ENCODE peak calls at places on chromosome 15, in eight cellular contexts. F, L, A, M, J, G, E and R are unnamed samples.

GRCh38 chr15:73244333-73244732 is 124.4 kb downstream of the HCN4 start:
- DNase-seq in E (no peak), M (no peak), G (peak; percentile 37), J (no peak), F (no peak), A (no peak), L (no peak), R (peak; percentile 19)

GRCh38 chr15:29812384-29812694 is 9.9 kb downstream of the TJP1 start:
- DNase-seq in L (no peak), E (peak; percentile 69), J (peak; percentile 67), A (no peak), G (no peak), M (peak; percentile 49), F (peak; percentile 97), R (peak; percentile 96)

GRCh38 chr15:27454281-27455060 is 483.5 kb downstream of the GABRG3 start:
- DNase-seq in L (no peak), E (peak; percentile 54), G (no peak), A (no peak), M (no peak), F (no peak), J (peak; percentile 97), R (no peak)

GRCh38 chr15:73982251-73982962 is 9.7 kb downstream of the STOML1 start:
- DNase-seq in A (no peak), J (peak; percentile 96), L (peak; percentile 77), F (peak; percentile 52), E (peak; percentile 91), M (peak; percentile 95), G (no peak), R (no peak)

GRCh38 chr15:62603757-62604156 is 438.7 kb upstream of the C2CD4B start:
- DNase-seq in A (no peak), M (no peak), J (peak; percentile 55), F (peak; percentile 88), L (no peak), E (no peak), G (no peak), R (no peak)

GRCh38 chr15:31367021-31367729 is 40.5 kb downstream of the KLF13 start:
- DNase-seq in L (no peak), J (no peak), E (no peak), M (peak; percentile 37), G (no peak), A (no peak), F (no peak), R (no peak)

GRCh38 chr15:62889734-62890505 is 152.6 kb upstream of the TPM1 start:
- DNase-seq in M (no peak), E (peak; percentile 59), G (no peak), L (no peak), F (peak; percentile 44), J (peak; percentile 72), A (no peak), R (no peak)

GRCh38 chr15:65377105-65377975 is 462 bp downstream of the IGDCC3 start:
- DNase-seq in J (peak; percentile 48), E (no peak), M (peak; percentile 56), F (no peak), A (no peak), G (peak; percentile 58), L (no peak), R (no peak)

GRCh38 chr15:40046721-40047412 is 7.9 kb upstream of the SRP14 start:
- DNase-seq in G (no peak), F (peak; percentile 76), J (peak; percentile 86), A (no peak), M (no peak), L (no peak), E (peak; percentile 84), R (no peak)

GRCh38 chr15:72248514-72248913 is 17.5 kb upstream of the PKM start:
- DNase-seq in M (no peak), A (no peak), L (no peak), J (no peak), E (no peak), G (no peak), F (no peak), R (no peak)

GRCh38 chr15:43943511-43943910 is 116.7 kb downstream of the WDR76 start:
- DNase-seq in G (no peak), M (no peak), E (peak; percentile 77), L (no peak), A (no peak), F (no peak), J (peak; percentile 81), R (no peak)

GRCh38 chr15:38535451-38536200 is 29.0 kb downstream of the RASGRP1 start:
- DNase-seq in G (no peak), L (no peak), E (peak; percentile 60), M (no peak), J (peak; percentile 52), A (no peak), F (no peak), R (peak; percentile 42)

GRCh38 chr15:67824900-67825879 is at the start of gene SKOR1:
- DNase-seq in J (peak; percentile 46), E (peak; percentile 37), A (peak; percentile 25), L (peak; percentile 48), F (no peak), M (no peak), G (peak; percentile 80), R (peak; percentile 8)

GRCh38 chr15:95162967-95163531 is 931.7 kb downstream of the MCTP2 start:
- DNase-seq in J (peak; percentile 92), F (no peak), A (no peak), G (no peak), L (no peak), E (peak; percentile 91), M (no peak), R (no peak)

GRCh38 chr15:93012793-93013192 is 76.2 kb downstream of the RGMA start:
- DNase-seq in F (no peak), A (no peak), G (no peak), L (no peak), J (no peak), M (no peak), E (no peak), R (no peak)

GRCh38 chr15:85007741-85008140 is 26.1 kb downstream of the PDE8A start:
- DNase-seq in E (no peak), M (no peak), L (no peak), F (no peak), G (no peak), J (peak; percentile 19), A (no peak), R (no peak)

GRCh38 chr15:85010114-85010471 is 28.4 kb downstream of the PDE8A start:
- DNase-seq in G (no peak), L (no peak), F (no peak), J (no peak), E (no peak), M (no peak), A (no peak), R (no peak)

GRCh38 chr15:85008474-85009260 is 27.0 kb downstream of the PDE8A start:
- DNase-seq in M (no peak), G (no peak), A (no peak), E (no peak), L (no peak), J (no peak), F (no peak), R (no peak)

GRCh38 chr15:85010472-85011209 is 29.0 kb downstream of the PDE8A start:
- DNase-seq in M (no peak), J (no peak), L (no peak), A (no peak), E (no peak), F (no peak), G (no peak), R (no peak)

DNA sequence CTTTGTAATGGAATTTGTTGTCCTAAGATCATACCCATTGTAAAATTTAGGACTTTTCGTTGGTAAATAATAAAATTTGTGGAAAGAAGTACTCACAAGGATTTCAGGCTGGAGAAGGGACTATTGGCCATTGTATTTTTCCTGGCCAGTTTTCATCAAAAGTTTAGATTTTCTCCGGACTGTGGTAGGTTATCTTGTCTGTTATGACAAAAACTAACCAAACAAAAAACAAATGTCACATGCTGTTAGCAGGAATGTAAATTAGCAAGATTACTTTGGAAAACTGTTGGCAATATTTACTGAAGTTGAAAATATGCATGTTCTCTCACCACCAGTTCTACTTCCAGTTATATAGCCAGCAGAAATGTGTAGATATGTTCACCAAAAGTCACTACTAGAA is 27.8 kb downstream of the PDE8A start:
- DNase-seq in A (no peak), E (no peak), L (no peak), J (no peak), M (no peak), F (no peak), G (no peak), R (no peak)
- H3K4me1 ChIP-seq in A (peaks cover 27% of the 10 kb centered on the region), E (peaks cover 21% of the 10 kb centered on the region), L (peaks cover 6% of the 10 kb centered on the region), J (no peaks in the 10 kb centered on the region), M (peaks cover 23% of the 10 kb centered on the region), F (no peaks in the 10 kb centered on the region), G (no peaks in the 10 kb centered on the region), R (peaks cover 4% of the 10 kb centered on the region)

DNA sequence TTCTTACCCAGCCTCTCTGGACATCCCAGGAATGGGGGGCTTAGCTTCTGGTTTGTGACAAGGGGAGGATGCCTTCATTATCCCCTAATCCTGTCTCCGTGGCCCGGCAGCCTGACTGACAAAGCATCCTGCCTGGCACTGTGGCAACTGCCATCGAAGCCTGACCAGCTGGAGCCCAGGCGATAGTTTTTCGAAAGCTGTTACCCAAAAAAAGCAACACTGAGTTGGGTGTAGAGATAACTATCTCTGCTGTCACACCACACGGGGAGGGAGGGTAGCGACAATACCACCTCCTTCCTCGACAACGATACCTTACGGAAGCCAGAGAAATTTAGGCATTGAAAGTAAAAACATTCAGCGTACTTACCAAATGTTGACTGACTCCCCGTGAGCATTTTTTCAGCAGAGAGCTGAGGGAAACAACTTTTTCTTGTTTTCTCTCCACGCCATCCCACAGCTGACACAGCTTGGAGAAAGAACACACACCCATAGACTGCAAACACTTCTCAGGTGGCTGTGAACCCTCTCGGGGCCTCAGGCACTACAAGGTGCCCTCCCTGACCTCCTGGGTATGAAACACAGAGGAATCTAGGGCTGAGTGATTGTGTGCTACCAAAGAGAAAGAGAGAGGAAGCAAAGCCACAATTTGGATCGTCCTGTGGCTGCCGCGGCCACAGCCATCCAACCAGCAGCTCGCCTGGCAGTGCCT is 361.9 kb upstream of the ICE2 start:
- DNase-seq in G (no peak), A (peak; percentile 74), M (no peak), L (no peak), J (no peak), E (no peak), F (no peak), R (no peak)
- H3K4me1 ChIP-seq in G (no peaks in the 10 kb centered on the region), A (peaks cover 93% of the 10 kb centered on the region), M (no peaks in the 10 kb centered on the region), L (no peaks in the 10 kb centered on the region), J (no peaks in the 10 kb centered on the region), E (peaks cover 3% of the 10 kb centered on the region), F (no peaks in the 10 kb centered on the region), R (peaks cover 9% of the 10 kb centered on the region)

GRCh38 chr15:89307791-89308190 is 26.8 kb downstream of the POLG start:
- DNase-seq in J (peak; percentile 73), E (peak; percentile 82), L (no peak), A (no peak), G (no peak), M (no peak), F (no peak), R (peak; percentile 48)
- H3K4me1 ChIP-seq in J (no peaks in the 10 kb centered on the region), E (peaks cover 7% of the 10 kb centered on the region), L (no peaks in the 10 kb centered on the region), A (no peaks in the 10 kb centered on the region), G (no peaks in the 10 kb centered on the region), M (no peaks in the 10 kb centered on the region), F (no peaks in the 10 kb centered on the region), R (no peaks in the 10 kb centered on the region)

DNA sequence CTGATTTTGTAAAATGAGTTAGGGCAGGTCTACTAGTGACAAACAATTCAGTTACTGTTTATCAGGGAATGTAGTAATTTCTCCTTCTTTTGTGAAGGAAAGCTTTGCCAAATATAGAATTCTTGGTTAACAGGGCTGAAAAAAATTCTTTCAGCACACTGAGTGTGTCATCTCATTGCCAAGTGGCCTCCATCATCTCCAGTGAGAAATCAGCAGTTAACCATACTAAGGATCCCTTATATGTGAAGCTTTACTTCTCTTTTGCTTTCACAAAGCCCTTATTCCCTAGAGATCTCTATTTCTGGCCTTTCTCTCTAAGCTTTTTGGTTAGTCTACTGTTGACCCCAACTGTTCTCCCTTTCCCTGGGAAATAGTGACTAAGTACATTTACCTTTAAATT is 269.1 kb downstream of the SCAPER start:
- DNase-seq in M (no peak), F (no peak), G (no peak), L (no peak), A (no peak), J (no peak), E (no peak), R (no peak)
- H3K4me1 ChIP-seq in M (no peaks in the 10 kb centered on the region), F (no peaks in the 10 kb centered on the region), G (no peaks in the 10 kb centered on the region), L (no peaks in the 10 kb centered on the region), A (no peaks in the 10 kb centered on the region), J (no peaks in the 10 kb centered on the region), E (no peaks in the 10 kb centered on the region), R (no peaks in the 10 kb centered on the region)